ENCODE peak calls at places on chromosome 10, in nine cellular contexts. P is suprapubic skin, M is SK-N-SH, X is sigmoid colon, Q is ovary, J is A549, N is transverse colon, D is upper lobe of left lung, A is tibial nerve. U is an unnamed sample.

GRCh38 chr10:71878327-71879034 is 27.4 kb upstream of the PSAP start:
- DNase-seq in X (no peak), P (no peak), D (no peak), J (no peak), Q (no peak), M (no peak), N (no peak), A (no peak), U (no peak)

GRCh38 chr10:44009891-44010290 is 361.2 kb upstream of the ZNF32 start:
- DNase-seq in J (no peak), N (no peak), A (no peak), X (no peak), M (no peak), P (no peak), Q (no peak), D (no peak), U (no peak)

GRCh38 chr10:12720217-12720981 is 281.1 kb downstream of the CCDC3 start:
- DNase-seq in X (peak; percentile 84), A (peak; percentile 86), M (no peak), P (peak; percentile 91), J (peak; percentile 92), Q (no peak), N (peak; percentile 92), D (no peak), U (peak; percentile 97)

GRCh38 chr10:102341038-102341688 is 54.3 kb upstream of the NFKB2 start:
- DNase-seq in X (no peak), J (no peak), N (no peak), M (no peak), D (no peak), A (no peak), P (no peak), Q (no peak), U (no peak)

GRCh38 chr10:78964952-78965633 is 103.7 kb upstream of the ZMIZ1 start:
- DNase-seq in N (no peak), D (peak; percentile 80), X (peak; percentile 80), A (no peak), J (peak; percentile 86), Q (no peak), P (no peak), M (peak; percentile 78), U (peak; percentile 82)

GRCh38 chr10:120131183-120131582 is 238.7 kb downstream of the SEC23IP start:
- DNase-seq in Q (no peak), J (peak; percentile 9), A (no peak), P (no peak), N (no peak), D (no peak), X (no peak), M (no peak), U (no peak)

GRCh38 chr10:96263684-96264083 is 7.7 kb downstream of the BLNK start:
- DNase-seq in M (no peak), J (no peak), Q (no peak), X (no peak), N (no peak), D (no peak), A (no peak), P (no peak), U (no peak)

GRCh38 chr10:130013938-130014733 is 50.1 kb upstream of the EBF3 start:
- DNase-seq in P (no peak), Q (no peak), M (no peak), N (no peak), J (no peak), X (no peak), A (no peak), D (peak; percentile 60), U (no peak)

GRCh38 chr10:79066460-79067240 is 2.1 kb upstream of the ZMIZ1 start:
- DNase-seq in Q (no peak), A (peak; percentile 54), D (no peak), J (peak; percentile 76), X (peak; percentile 71), M (peak; percentile 84), N (no peak), P (no peak), U (no peak)

GRCh38 chr10:123567984-123568745 is 98.0 kb upstream of the GPR26 start:
- DNase-seq in X (peak; percentile 43), M (no peak), D (peak; percentile 50), Q (no peak), A (no peak), J (no peak), P (peak; percentile 29), N (no peak), U (no peak)

GRCh38 chr10:132994811-132995210 is 52.4 kb upstream of the CFAP46 start:
- DNase-seq in D (peak; percentile 69), M (no peak), N (no peak), J (no peak), X (no peak), A (no peak), P (no peak), Q (no peak), U (no peak)

DNA sequence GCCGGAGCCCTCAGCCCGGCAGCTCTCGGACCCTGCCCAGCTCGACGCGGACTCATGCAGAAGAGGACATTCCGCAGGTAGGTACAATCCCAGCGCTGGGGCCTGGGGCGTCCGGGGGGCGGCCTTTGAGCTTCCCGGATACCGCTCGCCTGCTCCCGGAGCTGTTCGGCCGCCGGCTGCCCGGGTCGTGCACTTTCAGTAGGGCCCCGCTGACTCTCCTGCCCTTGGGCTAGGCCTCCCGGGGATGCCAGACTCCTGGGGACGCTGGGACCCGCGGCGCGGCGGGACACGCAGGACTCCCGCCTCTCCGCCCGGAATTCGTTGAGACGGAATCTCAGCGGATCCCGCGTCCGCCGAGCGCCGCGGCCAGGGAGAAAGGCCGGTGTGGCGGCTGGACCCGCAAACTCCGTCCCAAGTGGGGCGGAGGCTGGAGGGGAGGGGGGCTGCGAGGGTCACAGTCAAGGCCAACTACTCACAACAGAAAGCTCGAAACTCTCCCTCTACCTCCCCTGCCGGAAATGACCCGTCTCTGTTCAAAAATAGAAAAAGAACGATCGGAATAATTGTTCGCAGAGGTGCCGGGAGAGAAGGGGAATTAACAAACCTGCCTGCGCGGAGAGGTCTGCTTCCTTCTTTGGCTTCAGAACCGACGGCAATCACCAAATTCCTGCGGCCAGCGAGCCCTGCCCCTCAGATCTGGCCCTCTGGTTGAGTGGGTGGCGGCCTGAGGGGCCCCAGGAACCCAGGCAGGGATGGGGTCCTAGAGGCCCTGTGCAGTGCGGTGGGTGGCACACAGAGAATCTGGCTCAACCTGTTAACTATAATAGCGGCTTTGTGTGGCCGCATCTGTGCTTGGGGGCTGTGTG is 9.2 kb downstream of the TLX1 start:
- DNase-seq in N (no peak), P (no peak), J (no peak), Q (no peak), A (no peak), D (peak; percentile 84), X (no peak), M (peak; percentile 47), U (no peak)
- TF ChIP-seq EP300 in N (no peak), P (no peak), J (no peak), Q (no peak), A (peak; percentile 93), D (no peak), X (no peak), M (no peak), U (no peak)

GRCh38 chr10:20635545-20635944 is 261.6 kb downstream of the NEBL start:
- DNase-seq in D (no peak), N (no peak), X (no peak), M (peak; percentile 6), Q (no peak), A (no peak), J (no peak), P (no peak), U (no peak)
- H3K27ac ChIP-seq in D (no peak overlapping the region), N (no peak overlapping the region), X (no peak overlapping the region), M (no peak overlapping the region), Q (no peak overlapping the region), A (no peak overlapping the region), J (no peak overlapping the region), P (no peak overlapping the region), U (no peak overlapping the region)

GRCh38 chr10:119031496-119032059 is 2.1 kb downstream of the NANOS1 start:
- DNase-seq in M (no peak), A (no peak), N (no peak), P (no peak), D (no peak), Q (no peak), X (no peak), J (no peak), U (no peak)

GRCh38 chr10:119026301-119027110 is 3.0 kb upstream of the NANOS1 start:
- DNase-seq in J (no peak), Q (no peak), X (no peak), D (no peak), P (no peak), N (no peak), A (no peak), M (no peak), U (no peak)

GRCh38 chr10:119028900-119029612 is 458 bp upstream of the NANOS1 start:
- DNase-seq in D (peak; percentile 97), J (peak; percentile 88), N (peak; percentile 89), P (peak; percentile 88), X (peak; percentile 95), M (peak; percentile 97), A (peak; percentile 63), Q (peak; percentile 87), U (peak; percentile 89)

GRCh38 chr10:119029613-119030420 is at the start of gene NANOS1:
- DNase-seq in Q (no peak), J (peak; percentile 40), D (peak; percentile 89), N (no peak), M (no peak), X (no peak), P (no peak), A (no peak), U (no peak)

DNA sequence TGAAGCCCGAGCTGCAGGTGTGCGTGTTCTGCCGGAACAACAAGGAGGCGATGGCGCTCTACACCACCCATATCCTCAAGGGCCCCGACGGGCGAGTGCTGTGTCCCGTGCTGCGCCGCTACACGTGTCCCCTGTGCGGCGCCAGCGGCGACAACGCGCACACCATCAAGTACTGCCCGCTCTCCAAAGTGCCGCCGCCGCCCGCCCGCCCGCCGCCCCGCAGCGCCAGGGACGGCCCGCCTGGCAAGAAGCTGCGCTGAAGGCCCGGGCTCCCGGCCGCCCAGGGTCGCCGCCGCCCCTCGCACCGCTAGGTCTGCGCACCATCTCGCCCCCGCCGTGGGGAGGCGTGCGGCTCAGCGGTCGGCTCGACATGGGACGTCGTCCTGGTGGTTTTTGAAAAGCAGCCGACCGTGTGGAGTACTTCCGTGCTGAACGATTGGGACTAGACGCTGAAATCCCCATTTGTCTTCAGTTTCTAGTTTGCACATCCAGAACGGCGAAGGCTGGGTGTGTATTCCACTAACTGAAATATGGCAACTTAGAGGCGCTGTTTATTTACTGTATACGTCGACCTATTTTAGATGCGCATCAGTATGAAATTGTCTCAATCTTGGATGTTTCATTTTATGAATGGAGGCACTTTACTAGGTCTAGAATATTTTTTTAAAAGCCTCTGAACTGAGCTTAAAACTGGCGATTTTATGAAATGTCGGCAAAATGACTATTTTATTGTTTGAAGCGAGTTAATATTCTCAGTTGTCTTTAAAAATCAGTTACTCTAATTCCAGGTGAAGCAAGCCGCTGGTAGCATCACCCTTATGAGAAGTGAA is 1.1 kb downstream of the NANOS1 start:
- DNase-seq in P (no peak), Q (no peak), M (peak; percentile 77), N (peak; percentile 60), X (no peak), D (peak; percentile 92), A (no peak), J (peak; percentile 74), U (peak; percentile 53)
- TF ChIP-seq CTCF in P (no peak), Q (no peak), M (no peak), N (no peak), X (no peak), D (peak; percentile 5), A (no peak), J (peak; percentile 4), U (no peak)

DNA sequence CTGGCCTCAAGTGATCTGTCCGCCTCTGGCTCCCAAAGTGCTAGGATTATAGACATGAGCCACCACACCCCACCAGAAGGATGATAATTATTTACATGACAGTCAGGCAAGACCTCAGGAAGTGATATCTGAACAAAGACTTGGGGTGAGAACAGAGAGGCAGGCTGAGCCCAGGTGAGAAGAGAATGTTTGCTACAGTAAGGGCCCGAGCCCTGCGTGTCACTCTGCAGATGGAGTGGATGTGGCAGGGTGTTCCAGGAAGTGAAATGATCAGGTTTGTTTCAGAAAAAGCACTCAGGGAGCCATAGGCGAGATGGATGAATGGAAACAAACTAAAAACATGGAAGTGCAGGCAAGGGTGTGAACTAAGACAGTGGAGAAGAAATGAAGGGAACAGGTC is 22.2 kb downstream of the SFMBT2 start:
- DNase-seq in Q (no peak), D (no peak), P (no peak), A (no peak), X (no peak), M (no peak), J (no peak), N (no peak), U (no peak)
- TF ChIP-seq EP300 in Q (no peak), D (no peak), P (no peak), A (no peak), X (no peak), M (no peak), J (no peak), N (no peak), U (no peak)

U was measured in stomach.